ENCODE peak calls at places on chromosomes 3 and 15, in four cellular contexts. One of them, this sample, is unnamed.

GRCh38 chr3:46884929-46885328 is 7.4 kb downstream of the PTH1R start:
- DNase-seq in stimulated activated CD4-positive, alpha-beta T cell treated with anti-CD3 and anti-CD28 coated beads, Interleukin-1b, Interleukin-23, amount 100 ng/mL, for 1 hour: no peak
- DNase-seq in left ventricle myocardium inferior: no peak
- DNase-seq in GM04503: no peak
- DNase-seq in this sample: no peak

GRCh38 chr3:110677506-110677905 is 394.1 kb upstream of the NECTIN3 start:
- DNase-seq in stimulated activated CD4-positive, alpha-beta T cell treated with anti-CD3 and anti-CD28 coated beads, Interleukin-1b, Interleukin-23, amount 100 ng/mL, for 1 hour: no peak
- DNase-seq in left ventricle myocardium inferior: no peak
- DNase-seq in GM04503: no peak
- DNase-seq in this sample: no peak

GRCh38 chr3:71245052-71245488 is 338.5 kb downstream of the FOXP1 start:
- DNase-seq in stimulated activated CD4-positive, alpha-beta T cell treated with anti-CD3 and anti-CD28 coated beads, Interleukin-1b, Interleukin-23, amount 100 ng/mL, for 1 hour: no peak
- DNase-seq in left ventricle myocardium inferior: no peak
- DNase-seq in GM04503: no peak
- DNase-seq in this sample: no peak

GRCh38 chr3:15294914-15295313 is 37.5 kb downstream of the SH3BP5 start:
- DNase-seq in stimulated activated CD4-positive, alpha-beta T cell treated with anti-CD3 and anti-CD28 coated beads, Interleukin-1b, Interleukin-23, amount 100 ng/mL, for 1 hour: no peak
- DNase-seq in left ventricle myocardium inferior: no peak
- DNase-seq in GM04503: no peak
- DNase-seq in this sample: no peak

GRCh38 chr15:45521596-45522167 is 873 bp downstream of the SLC30A4 start:
- DNase-seq in stimulated activated CD4-positive, alpha-beta T cell treated with anti-CD3 and anti-CD28 coated beads, Interleukin-1b, Interleukin-23, amount 100 ng/mL, for 1 hour: no peak
- DNase-seq in left ventricle myocardium inferior: no peak
- DNase-seq in GM04503: no peak
- DNase-seq in this sample: peak

GRCh38 chr3:143301031-143301430 is 181.5 kb downstream of the CHST2 start:
- DNase-seq in stimulated activated CD4-positive, alpha-beta T cell treated with anti-CD3 and anti-CD28 coated beads, Interleukin-1b, Interleukin-23, amount 100 ng/mL, for 1 hour: no peak
- DNase-seq in left ventricle myocardium inferior: no peak
- DNase-seq in GM04503: no peak
- DNase-seq in this sample: no peak

GRCh38 chr3:187066228-187066995 is 72.9 kb downstream of the RPL39L start:
- DNase-seq in stimulated activated CD4-positive, alpha-beta T cell treated with anti-CD3 and anti-CD28 coated beads, Interleukin-1b, Interleukin-23, amount 100 ng/mL, for 1 hour: peak
- DNase-seq in left ventricle myocardium inferior: no peak
- DNase-seq in GM04503: no peak
- DNase-seq in this sample: peak

GRCh38 chr3:49017229-49017615 is 1.2 kb downstream of the DALRD3 start:
- DNase-seq in stimulated activated CD4-positive, alpha-beta T cell treated with anti-CD3 and anti-CD28 coated beads, Interleukin-1b, Interleukin-23, amount 100 ng/mL, for 1 hour: no peak
- DNase-seq in left ventricle myocardium inferior: no peak
- DNase-seq in GM04503: no peak
- DNase-seq in this sample: no peak

GRCh38 chr3:12644297-12644937 is 19.5 kb downstream of the RAF1 start:
- DNase-seq in stimulated activated CD4-positive, alpha-beta T cell treated with anti-CD3 and anti-CD28 coated beads, Interleukin-1b, Interleukin-23, amount 100 ng/mL, for 1 hour: no peak
- DNase-seq in left ventricle myocardium inferior: no peak
- DNase-seq in GM04503: peak
- DNase-seq in this sample: no peak

GRCh38 chr3:123635220-123635619 is 50.4 kb upstream of the HACD2 start:
- DNase-seq in stimulated activated CD4-positive, alpha-beta T cell treated with anti-CD3 and anti-CD28 coated beads, Interleukin-1b, Interleukin-23, amount 100 ng/mL, for 1 hour: no peak
- DNase-seq in left ventricle myocardium inferior: no peak
- DNase-seq in GM04503: no peak
- DNase-seq in this sample: no peak

GRCh38 chr15:88882745-88883144 is 12.6 kb downstream of the HAPLN3 start:
- DNase-seq in stimulated activated CD4-positive, alpha-beta T cell treated with anti-CD3 and anti-CD28 coated beads, Interleukin-1b, Interleukin-23, amount 100 ng/mL, for 1 hour: no peak
- DNase-seq in left ventricle myocardium inferior: no peak
- DNase-seq in GM04503: no peak
- DNase-seq in this sample: no peak

GRCh38 chr3:157075693-157076420 is 84.1 kb downstream of the CCNL1 start:
- DNase-seq in stimulated activated CD4-positive, alpha-beta T cell treated with anti-CD3 and anti-CD28 coated beads, Interleukin-1b, Interleukin-23, amount 100 ng/mL, for 1 hour: no peak
- DNase-seq in left ventricle myocardium inferior: no peak
- DNase-seq in GM04503: peak
- DNase-seq in this sample: no peak

GRCh38 chr3:81864273-81864672 is 102.8 kb upstream of the GBE1 start:
- DNase-seq in stimulated activated CD4-positive, alpha-beta T cell treated with anti-CD3 and anti-CD28 coated beads, Interleukin-1b, Interleukin-23, amount 100 ng/mL, for 1 hour: no peak
- DNase-seq in left ventricle myocardium inferior: no peak
- DNase-seq in GM04503: no peak
- DNase-seq in this sample: no peak

GRCh38 chr15:68367226-68367625 is 64.7 kb downstream of the ITGA11 start:
- DNase-seq in stimulated activated CD4-positive, alpha-beta T cell treated with anti-CD3 and anti-CD28 coated beads, Interleukin-1b, Interleukin-23, amount 100 ng/mL, for 1 hour: no peak
- DNase-seq in left ventricle myocardium inferior: no peak
- DNase-seq in GM04503: no peak
- DNase-seq in this sample: no peak

GRCh38 chr15:66851226-66852063 is 149.4 kb downstream of the SMAD6 start:
- DNase-seq in stimulated activated CD4-positive, alpha-beta T cell treated with anti-CD3 and anti-CD28 coated beads, Interleukin-1b, Interleukin-23, amount 100 ng/mL, for 1 hour: peak
- DNase-seq in left ventricle myocardium inferior: peak
- DNase-seq in GM04503: no peak
- DNase-seq in this sample: peak

GRCh38 chr3:8445861-8446260 is 55.8 kb upstream of the LMCD1 start:
- DNase-seq in stimulated activated CD4-positive, alpha-beta T cell treated with anti-CD3 and anti-CD28 coated beads, Interleukin-1b, Interleukin-23, amount 100 ng/mL, for 1 hour: no peak
- DNase-seq in left ventricle myocardium inferior: no peak
- DNase-seq in GM04503: peak
- DNase-seq in this sample: no peak

This sample was measured in NCI-H526.